ENCODE peak calls at places on chromosomes 5 and 9, in six cellular contexts. J is cardiac fibroblast, I is fibroblast of pulmonary artery, E is foreskin fibroblast, V is hypothalamus, P is NCI-H2171 treated with DMSO at 0.1 percent for 48 hours. U is an unnamed sample.

GRCh38 chr9:117733465-117733864 is 29.3 kb downstream of the TLR4 start:
- DNase-seq in P (peak), E (no peak), J (no peak), V (no peak), I (no peak), U (no peak)

GRCh38 chr5:90408571-90409317 is 812 bp downstream of the CETN3 start:
- DNase-seq in E (no peak), I (no peak), V (no peak), J (no peak), P (peak), U (no peak)

GRCh38 chr9:12923472-12924009 is 148.7 kb downstream of the LURAP1L start:
- DNase-seq in I (peak), V (no peak), J (peak), E (peak), P (no peak), U (peak)

GRCh38 chr5:10695055-10695649 is 65.9 kb downstream of the DAP start:
- DNase-seq in J (peak), P (peak), V (peak), I (peak), E (peak), U (peak)

GRCh38 chr9:78562021-78562420 is 265.1 kb downstream of the PSAT1 start:
- DNase-seq in J (no peak), P (no peak), I (no peak), V (no peak), E (no peak), U (no peak)

GRCh38 chr9:111298831-111299603 is 31.0 kb downstream of the OR2K2 start:
- DNase-seq in E (peak), P (peak), V (peak), I (peak), J (peak), U (peak)

GRCh38 chr9:34559616-34560546 is 29.6 kb downstream of the CNTFR start:
- DNase-seq in P (no peak), I (peak), V (no peak), J (peak), E (peak), U (peak)

GRCh38 chr5:122145906-122146305 is 16.6 kb downstream of the ZNF474 start:
- DNase-seq in P (no peak), J (no peak), E (no peak), I (no peak), V (no peak), U (no peak)

GRCh38 chr9:2933165-2934095 is 89.5 kb upstream of the PUM3 start:
- DNase-seq in V (no peak), P (no peak), J (no peak), I (no peak), E (no peak), U (no peak)

GRCh38 chr9:35406183-35406959 is 83.5 kb upstream of the RUSC2 start:
- DNase-seq in P (no peak), J (no peak), E (no peak), V (no peak), I (no peak), U (no peak)

GRCh38 chr5:98770158-98770910 is 3.1 kb upstream of the RGMB start:
- DNase-seq in E (peak), P (peak), V (peak), J (peak), I (peak), U (peak)

GRCh38 chr9:129177443-129177790 is 644 bp downstream of the IER5L start:
- DNase-seq in E (no peak), I (no peak), V (no peak), J (no peak), P (no peak), U (no peak)

GRCh38 chr5:68154119-68154857 is 61.3 kb upstream of the PIK3R1 start:
- DNase-seq in P (no peak), J (no peak), V (no peak), E (no peak), I (no peak), U (no peak)

GRCh38 chr9:88923653-88924284 is 67.5 kb upstream of the S1PR3 start:
- DNase-seq in P (no peak), E (no peak), J (no peak), I (no peak), V (no peak), U (no peak)

GRCh38 chr5:6525910-6526309 is 77.3 kb downstream of the UBE2QL1 start:
- DNase-seq in I (peak), E (no peak), P (no peak), V (no peak), J (no peak), U (no peak)

GRCh38 chr9:18976368-18977238 is 56.4 kb downstream of the SAXO1 start:
- DNase-seq in E (peak), I (peak), V (no peak), P (no peak), J (peak), U (peak)

U was measured in NCI-H226.